ENCODE peak calls at places on chromosome 5, in four cellular contexts. K, T, A and U are unnamed samples.

GRCh38 chr5:148711843-148712454 is 57.6 kb upstream of the HTR4 start:
- DNase-seq in A (no peak), T (no peak), K (no peak), U (no peak)

GRCh38 chr5:155080721-155081120 is 67.2 kb downstream of the KIF4B start:
- DNase-seq in T (no peak), K (no peak), A (no peak), U (no peak)

GRCh38 chr5:9699681-9700080 is 69.5 kb upstream of the TAS2R1 start:
- DNase-seq in A (no peak), T (no peak), K (no peak), U (no peak)

GRCh38 chr5:144566747-144567415 is 396.2 kb downstream of the KCTD16 start:
- DNase-seq in K (no peak), A (no peak), T (peak), U (no peak)

GRCh38 chr5:72525816-72526215 is 18.6 kb upstream of the ZNF366 start:
- DNase-seq in T (no peak), A (no peak), K (no peak), U (no peak)

GRCh38 chr5:137466888-137467287 is 32.2 kb downstream of the SPOCK1 start:
- DNase-seq in T (no peak), K (no peak), A (no peak), U (no peak)

GRCh38 chr5:151164687-151165392 is 7.3 kb upstream of the ANXA6 start:
- DNase-seq in K (peak), T (peak), A (peak), U (peak)

GRCh38 chr5:84718377-84718776 is 333.7 kb upstream of the EDIL3 start:
- DNase-seq in K (no peak), T (no peak), A (no peak), U (no peak)

GRCh38 chr5:72034710-72035109 is 72.6 kb upstream of the MAP1B start:
- DNase-seq in A (no peak), K (no peak), T (no peak), U (no peak)

GRCh38 chr5:174338204-174339010 is 292.9 kb downstream of the NSG2 start:
- DNase-seq in T (peak), A (no peak), K (no peak), U (no peak)